ENCODE peak calls at places on chromosomes 16 and 17, in eight cellular contexts. C is AG09309, K is AG10803, O is fibroblast of pulmonary artery, B is stomach, T is body of pancreas, N is IMR-90, E is fibroblast of lung. X is an unnamed sample.
A peak's percentile ranks its signal among the peaks of the same experiment; 100 is the strongest.

GRCh38 chr16:88977028-88977844 is at the start of gene CBFA2T3:
- DNase-seq in C (no peak), K (no peak), O (peak; percentile 13), B (peak; percentile 56), T (peak; percentile 65), N (no peak), E (peak; percentile 38), X (no peak)

GRCh38 chr17:44971776-44972483 is 3.8 kb upstream of the C1QL1 start:
- DNase-seq in C (no peak), K (peak; percentile 37), O (no peak), B (no peak), T (no peak), N (peak; percentile 72), E (peak; percentile 24), X (no peak)

GRCh38 chr16:1299012-1299867 is 10.2 kb upstream of the UBE2I start:
- DNase-seq in C (no peak), K (no peak), O (no peak), B (peak; percentile 61), T (peak; percentile 78), N (no peak), E (no peak), X (no peak)

GRCh38 chr16:22191966-22192260 is 14.2 kb upstream of the EEF2K start:
- DNase-seq in C (no peak), K (no peak), O (no peak), B (no peak), T (peak; percentile 34), N (peak; percentile 17), E (no peak), X (no peak)

GRCh38 chr17:19750020-19750572 is 2.0 kb upstream of the ALDH3A1 start:
- DNase-seq in C (no peak), K (no peak), O (no peak), B (no peak), T (no peak), N (no peak), E (no peak), X (no peak)

GRCh38 chr17:55301521-55302406 is 37.0 kb downstream of the HLF start:
- DNase-seq in C (no peak), K (no peak), O (peak; percentile 14), B (peak; percentile 47), T (peak; percentile 52), N (no peak), E (no peak), X (no peak)

GRCh38 chr17:65564793-65565192 is 3.3 kb upstream of the AXIN2 start:
- DNase-seq in C (no peak), K (no peak), O (peak; percentile 67), B (peak; percentile 55), T (peak; percentile 83), N (peak; percentile 40), E (peak; percentile 54), X (no peak)

GRCh38 chr17:16353702-16354174 is 469 bp upstream of the CENPV start:
- DNase-seq in C (no peak), K (no peak), O (no peak), B (no peak), T (no peak), N (no peak), E (no peak), X (no peak)

GRCh38 chr17:79152636-79153035 is 78.0 kb downstream of the ENGASE start:
- DNase-seq in C (no peak), K (no peak), O (no peak), B (no peak), T (no peak), N (no peak), E (no peak), X (no peak)

GRCh38 chr16:75471723-75472634 is 7.5 kb upstream of the TMEM170A start:
- DNase-seq in C (peak; percentile 20), K (peak; percentile 59), O (peak; percentile 77), B (peak; percentile 59), T (peak; percentile 72), N (peak; percentile 64), E (peak; percentile 71), X (no peak)

GRCh38 chr17:82112181-82112865 is 14.3 kb upstream of the FASN start:
- DNase-seq in C (no peak), K (no peak), O (no peak), B (no peak), T (no peak), N (no peak), E (no peak), X (no peak)

GRCh38 chr17:59756236-59756818 is 48.9 kb downstream of the VMP1 start:
- DNase-seq in C (peak; percentile 88), K (peak; percentile 97), O (peak; percentile 84), B (no peak), T (no peak), N (peak; percentile 74), E (peak; percentile 75), X (peak; percentile 82)

GRCh38 chr17:17972126-17972951 is at the start of the genes DRC3 and TOM1L2:
- DNase-seq in C (peak; percentile 100), K (peak; percentile 100), O (peak; percentile 100), B (peak; percentile 100), T (peak; percentile 100), N (peak; percentile 100), E (peak; percentile 100), X (peak; percentile 100)

GRCh38 chr17:17966399-17966798 is 5.8 kb downstream of the TOM1L2 start:
- DNase-seq in C (no peak), K (no peak), O (no peak), B (no peak), T (no peak), N (no peak), E (no peak), X (no peak)

GRCh38 chr17:17972952-17973254 is 241 bp downstream of the DRC3 start:
- DNase-seq in C (no peak), K (no peak), O (no peak), B (no peak), T (no peak), N (no peak), E (no peak), X (no peak)

GRCh38 chr17:17971431-17972125 is 622 bp downstream of the TOM1L2 start:
- DNase-seq in C (no peak), K (no peak), O (no peak), B (peak; percentile 47), T (peak; percentile 46), N (no peak), E (no peak), X (no peak)

GRCh38 chr17:17970699-17971430 is 1.3 kb downstream of the TOM1L2 start:
- DNase-seq in C (no peak), K (no peak), O (peak; percentile 25), B (no peak), T (no peak), N (no peak), E (no peak), X (no peak)
- H3K4me3 ChIP-seq in C (peak overlapping the region; percentile 85), K (peak overlapping the region; percentile 87), O (peak overlapping the region; percentile 74), B (peak overlapping the region; percentile 74), T (peak overlapping the region; percentile 91), N (peak overlapping the region; percentile 60), E (peak overlapping the region; percentile 89), X (peak overlapping the region; percentile 80)

GRCh38 chr17:4074831-4075495 is 67.9 kb downstream of the ZZEF1 start:
- DNase-seq in C (no peak), K (peak; percentile 36), O (peak; percentile 67), B (no peak), T (peak; percentile 32), N (peak; percentile 47), E (peak; percentile 55), X (peak; percentile 13)
- TF ChIP-seq CTCF in C (peak; percentile 76), K (peak; percentile 72), O (peak; percentile 90), B (peak; percentile 34), T (peak; percentile 87), N (peak; percentile 62), E (peak; percentile 59), X (peak; percentile 73)

GRCh38 chr16:4679854-4680636 is 13.3 kb upstream of the NUDT16L1 start:
- DNase-seq in C (no peak), K (no peak), O (peak; percentile 23), B (peak; percentile 91), T (peak; percentile 66), N (peak; percentile 67), E (peak; percentile 80), X (no peak)

GRCh38 chr16:4681471-4682083 is 11.8 kb upstream of the NUDT16L1 start:
- DNase-seq in C (no peak), K (no peak), O (no peak), B (no peak), T (no peak), N (no peak), E (no peak), X (no peak)

GRCh38 chr16:4679156-4679853 is 14.1 kb upstream of the NUDT16L1 start:
- DNase-seq in C (no peak), K (no peak), O (no peak), B (peak; percentile 76), T (no peak), N (no peak), E (no peak), X (no peak)

GRCh38 chr16:4682084-4682581 is 11.2 kb upstream of the NUDT16L1 start:
- DNase-seq in C (no peak), K (no peak), O (no peak), B (no peak), T (no peak), N (no peak), E (no peak), X (no peak)

DNA sequence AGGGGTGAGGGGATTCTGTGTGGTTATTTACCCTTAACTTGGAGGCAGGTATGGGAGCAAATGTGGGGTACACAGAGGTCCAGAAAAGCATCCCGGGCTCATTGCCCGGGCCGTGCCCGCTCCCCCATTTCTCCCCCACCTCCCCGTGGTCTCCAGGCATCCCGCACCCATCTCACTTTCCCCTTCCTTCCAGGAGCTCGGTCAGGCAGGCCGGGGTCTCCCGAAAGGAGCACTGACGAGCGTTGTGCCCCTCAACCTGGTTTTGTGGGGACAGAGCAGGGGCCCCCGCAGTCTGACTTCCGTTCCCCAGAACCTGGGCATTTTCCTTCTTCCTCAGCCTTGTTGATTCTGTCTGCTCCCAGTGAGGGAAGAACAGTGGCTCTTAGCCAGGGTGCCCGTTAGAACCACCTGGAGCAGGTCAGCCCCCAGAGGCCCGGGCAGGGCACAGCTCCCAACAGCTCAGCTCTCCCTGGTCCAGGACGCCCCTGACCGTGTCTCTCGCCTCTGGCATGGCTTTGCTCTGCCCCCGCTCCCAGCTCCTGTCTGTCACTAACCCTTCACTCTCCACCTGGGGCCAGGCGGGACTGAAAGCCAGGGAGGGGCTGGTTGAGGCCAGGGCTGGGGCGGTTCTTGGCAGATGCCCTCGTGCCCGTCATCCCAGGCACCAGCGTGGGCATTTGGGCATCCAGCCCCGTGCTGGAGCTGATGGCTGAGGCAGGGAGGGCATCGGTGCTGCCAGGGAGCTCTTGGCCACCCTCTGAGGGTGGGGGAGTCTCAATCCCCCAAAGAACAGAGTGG is 12.5 kb upstream of the NUDT16L1 start:
- DNase-seq in C (no peak), K (no peak), O (no peak), B (peak; percentile 54), T (no peak), N (no peak), E (no peak), X (no peak)
- H3K4me3 ChIP-seq in C (no peak overlapping the region), K (no peak overlapping the region), O (no peak overlapping the region), B (peak overlapping the region; percentile 24), T (no peak overlapping the region), N (no peak overlapping the region), E (peak overlapping the region; percentile 23), X (no peak overlapping the region)

DNA sequence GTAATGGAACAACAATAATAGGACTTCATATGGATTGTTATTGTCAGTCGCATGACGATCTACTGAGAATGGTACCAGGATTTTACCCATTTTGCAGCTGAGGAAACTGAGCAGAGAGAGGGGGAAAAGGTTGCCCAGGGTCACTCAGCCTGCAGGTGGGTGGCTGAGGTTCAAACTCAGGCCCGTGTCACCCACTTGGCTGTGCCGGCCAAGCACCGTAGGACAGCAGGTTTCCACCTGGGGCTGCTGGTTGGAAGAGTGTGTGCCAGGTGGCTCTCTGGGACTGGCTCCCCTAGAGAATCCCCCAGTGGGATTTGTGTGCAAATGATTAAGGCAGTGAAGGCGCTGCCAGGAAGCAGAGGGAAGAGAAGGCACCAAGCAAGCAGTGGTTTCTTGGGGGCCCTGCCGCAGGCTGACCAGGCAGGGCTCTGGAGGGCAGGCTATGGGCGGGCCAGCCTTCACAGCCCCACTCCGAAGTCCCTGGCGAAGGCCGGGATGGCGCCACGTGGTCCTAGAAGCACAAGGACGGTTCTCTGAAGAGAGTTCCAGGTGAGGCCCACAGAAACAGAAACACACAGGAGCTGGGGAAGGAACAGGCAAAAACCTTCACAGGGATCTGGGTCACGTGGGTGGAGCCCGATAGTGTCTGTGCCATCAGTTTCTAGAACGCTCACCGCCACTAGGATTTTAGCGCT is 163.5 kb downstream of the IRF8 start:
- DNase-seq in C (no peak), K (no peak), O (no peak), B (no peak), T (no peak), N (no peak), E (no peak), X (no peak)
- TF ChIP-seq CTCF in C (no peak), K (no peak), O (no peak), B (no peak), T (no peak), N (no peak), E (no peak), X (no peak)

X was measured in astrocyte of the cerebellum.